ENCODE peak calls at places on chromosomes 12 and 14, in seven cellular contexts. K is mucosa of gallbladder, P is NCI-H1092, X is GDM1, B is non-pigmented ciliary epithelial cell, W is HepG2, C is pancreas. Y is an unnamed sample.

GRCh38 chr12:93785262-93786010 is 108.3 kb downstream of the CRADD start:
- DNase-seq in K (peak; percentile 41), P (no peak), X (no peak), B (peak; percentile 92), W (peak; percentile 63), C (peak; percentile 10), Y (no peak)

GRCh38 chr12:65313704-65314317 is 35.3 kb downstream of the MSRB3 start:
- DNase-seq in K (no peak), P (no peak), X (no peak), B (no peak), W (peak; percentile 28), C (no peak), Y (no peak)

GRCh38 chr14:86035882-86036281 is 505.9 kb downstream of the FLRT2 start:
- DNase-seq in K (no peak), P (no peak), X (no peak), B (no peak), W (peak; percentile 13), C (no peak), Y (no peak)

GRCh38 chr12:100566887-100567637 is 6.4 kb upstream of the GAS2L3 start:
- DNase-seq in K (peak; percentile 54), P (no peak), X (peak; percentile 27), B (no peak), W (no peak), C (no peak), Y (no peak)

GRCh38 chr12:57342207-57342691 is 88.6 kb downstream of the R3HDM2 start:
- DNase-seq in K (no peak), P (no peak), X (peak; percentile 39), B (no peak), W (no peak), C (no peak), Y (no peak)

GRCh38 chr12:122884091-122884826 is 11.7 kb downstream of the VPS37B start:
- DNase-seq in K (no peak), P (no peak), X (no peak), B (no peak), W (no peak), C (no peak), Y (peak; percentile 46)

GRCh38 chr14:35347323-35348043 is 55.3 kb downstream of the PSMA6 start:
- DNase-seq in K (no peak), P (no peak), X (peak; percentile 15), B (no peak), W (peak; percentile 99), C (no peak), Y (no peak)

GRCh38 chr14:38605193-38606114 is 349.6 kb upstream of the CLEC14A start:
- DNase-seq in K (no peak), P (no peak), X (no peak), B (no peak), W (peak; percentile 79), C (no peak), Y (no peak)

GRCh38 chr12:54932038-54932437 is 52.5 kb downstream of the TESPA1 start:
- DNase-seq in K (no peak), P (no peak), X (no peak), B (no peak), W (no peak), C (no peak), Y (no peak)

GRCh38 chr14:95425369-95426115 is 90.9 kb downstream of the SYNE3 start:
- DNase-seq in K (no peak), P (no peak), X (no peak), B (no peak), W (no peak), C (no peak), Y (no peak)

GRCh38 chr12:122111070-122111750 is 32.7 kb downstream of the MLXIP start:
- DNase-seq in K (no peak), P (no peak), X (no peak), B (no peak), W (no peak), C (no peak), Y (no peak)

GRCh38 chr12:70719084-70719483 is 81.9 kb upstream of the PTPRB start:
- DNase-seq in K (no peak), P (no peak), X (no peak), B (no peak), W (no peak), C (no peak), Y (no peak)

GRCh38 chr12:103668520-103668919 is 81.4 kb downstream of the STAB2 start:
- DNase-seq in K (no peak), P (no peak), X (no peak), B (no peak), W (no peak), C (no peak), Y (no peak)

GRCh38 chr12:60209933-60210332 is 614.1 kb downstream of the SLC16A7 start:
- DNase-seq in K (no peak), P (no peak), X (no peak), B (no peak), W (no peak), C (no peak), Y (no peak)

GRCh38 chr12:23757541-23757962 is 191.9 kb downstream of the SOX5 start:
- DNase-seq in K (no peak), P (no peak), X (no peak), B (no peak), W (peak; percentile 81), C (no peak), Y (no peak)

GRCh38 chr12:123601602-123602489 is at the start of gene DDX55:
- DNase-seq in K (peak; percentile 84), P (peak; percentile 60), X (peak; percentile 79), B (no peak), W (peak; percentile 73), C (peak; percentile 74), Y (peak; percentile 84)

GRCh38 chr12:58919271-58920101 is 818 bp downstream of the LRIG3 start:
- DNase-seq in K (no peak), P (no peak), X (no peak), B (no peak), W (peak; percentile 27), C (peak; percentile 16), Y (no peak)

GRCh38 chr12:106840217-106840616 is 65.7 kb downstream of the RIC8B start:
- DNase-seq in K (peak; percentile 61), P (no peak), X (no peak), B (no peak), W (peak; percentile 65), C (peak; percentile 22), Y (no peak)

GRCh38 chr12:5889381-5890047 is 55.5 kb downstream of the ANO2 start:
- DNase-seq in K (no peak), P (no peak), X (no peak), B (no peak), W (peak; percentile 26), C (no peak), Y (no peak)

GRCh38 chr12:109730306-109731145 is 16.9 kb downstream of the FAM222A start:
- DNase-seq in K (no peak), P (no peak), X (no peak), B (no peak), W (no peak), C (no peak), Y (peak; percentile 28)

GRCh38 chr12:66176525-66176924 is 6.7 kb upstream of the TMBIM4 start:
- DNase-seq in K (no peak), P (no peak), X (no peak), B (no peak), W (no peak), C (no peak), Y (no peak)

GRCh38 chr12:124445121-124445718 is 122.2 kb downstream of the NCOR2 start:
- DNase-seq in K (no peak), P (no peak), X (no peak), B (no peak), W (no peak), C (no peak), Y (no peak)

GRCh38 chr12:115207216-115207915 is 523.4 kb upstream of the TBX3 start:
- DNase-seq in K (no peak), P (no peak), X (no peak), B (no peak), W (no peak), C (no peak), Y (no peak)

Y was measured in left lobe of liver.